ENCODE peak calls at places on chromosomes 3 and 15, in nine cellular contexts. H, X, R, C, G, U, M, F and K are unnamed samples.

GRCh38 chr3:143455480-143455879 is 335.9 kb downstream of the CHST2 start:
- DNase-seq in C (no peak), X (no peak), U (no peak), H (no peak), M (no peak), F (no peak), G (no peak), R (no peak), K (no peak)

GRCh38 chr3:125058959-125059358 is 3.2 kb upstream of the HEG1 start:
- DNase-seq in U (no peak), F (no peak), R (no peak), C (no peak), M (no peak), G (no peak), X (no peak), H (no peak), K (no peak)

GRCh38 chr3:10925436-10926260 is 66.9 kb upstream of the SLC6A1 start:
- DNase-seq in H (no peak), R (no peak), F (no peak), G (no peak), M (no peak), X (no peak), C (no peak), U (no peak), K (no peak)

GRCh38 chr3:117202415-117202814 is 492.8 kb downstream of the TUSC7 start:
- DNase-seq in M (no peak), U (no peak), G (no peak), H (no peak), F (peak), C (no peak), R (no peak), X (no peak), K (no peak)

GRCh38 chr15:44157679-44158078 is 37.4 kb downstream of the FRMD5 start:
- DNase-seq in C (peak), F (peak), G (no peak), U (no peak), R (no peak), M (no peak), X (no peak), H (peak), K (peak)

GRCh38 chr3:14283092-14283820 is 104.6 kb downstream of the LSM3 start:
- DNase-seq in X (no peak), C (no peak), H (no peak), R (no peak), U (no peak), M (no peak), G (no peak), F (no peak), K (no peak)

GRCh38 chr3:178270838-178271237 is 265.4 kb upstream of the KCNMB2 start:
- DNase-seq in G (no peak), X (no peak), M (no peak), C (no peak), F (no peak), U (no peak), R (no peak), H (no peak), K (no peak)

GRCh38 chr3:130906374-130906995 is 12.6 kb downstream of the ATP2C1 start:
- DNase-seq in F (no peak), U (no peak), H (no peak), M (no peak), R (no peak), C (no peak), X (no peak), G (no peak), K (no peak)

GRCh38 chr15:96893159-96893906 is 562.8 kb downstream of the NR2F2 start:
- DNase-seq in C (peak), G (no peak), X (no peak), M (no peak), R (no peak), U (no peak), F (peak), H (peak), K (no peak)

GRCh38 chr15:81268881-81269601 is 54.9 kb downstream of the STARD5 start:
- DNase-seq in F (no peak), H (no peak), G (no peak), X (no peak), R (no peak), M (no peak), U (no peak), C (no peak), K (no peak)

GRCh38 chr15:65408370-65409283 is 14.1 kb downstream of the IGDCC4 start:
- DNase-seq in U (no peak), G (no peak), C (no peak), F (no peak), M (no peak), H (no peak), R (no peak), X (no peak), K (peak)

GRCh38 chr15:44246521-44247268 is 41.8 kb upstream of the GOLM2 start:
- DNase-seq in M (no peak), U (no peak), G (no peak), H (no peak), F (no peak), X (no peak), C (no peak), R (no peak), K (no peak)

GRCh38 chr3:135895106-135895733 is 70.3 kb upstream of the PPP2R3A start:
- DNase-seq in U (no peak), M (peak), F (peak), X (peak), G (peak), R (peak), C (peak), H (peak), K (peak)

GRCh38 chr15:95132774-95133173 is 901.4 kb downstream of the MCTP2 start:
- DNase-seq in H (peak), X (no peak), R (no peak), C (peak), G (no peak), M (no peak), F (peak), U (no peak), K (peak)

GRCh38 chr3:191959876-191960418 is 499.0 kb downstream of the PYDC2 start:
- DNase-seq in C (peak), F (no peak), X (no peak), M (no peak), H (no peak), R (no peak), G (no peak), U (no peak), K (peak)

GRCh38 chr3:89533320-89533719 is 425.9 kb downstream of the EPHA3 start:
- DNase-seq in X (no peak), M (no peak), R (no peak), C (no peak), F (no peak), H (no peak), G (no peak), U (no peak), K (no peak)

GRCh38 chr3:24810881-24811280 is 316.2 kb upstream of the THRB start:
- DNase-seq in U (no peak), F (no peak), C (no peak), H (no peak), G (no peak), X (no peak), M (no peak), R (no peak), K (peak)

GRCh38 chr15:68272797-68273271 is 4.7 kb upstream of the FEM1B start:
- DNase-seq in X (no peak), U (no peak), C (no peak), F (peak), R (no peak), G (no peak), M (no peak), H (peak), K (no peak)

GRCh38 chr15:51793521-51793920 is 35.9 kb upstream of the TMOD3 start:
- DNase-seq in C (no peak), M (peak), X (no peak), F (no peak), H (no peak), G (no peak), U (no peak), R (no peak), K (no peak)

GRCh38 chr3:190870125-190870524 is 7.6 kb upstream of the GMNC start:
- DNase-seq in U (no peak), M (no peak), F (no peak), H (no peak), X (no peak), R (no peak), C (no peak), G (no peak), K (no peak)

GRCh38 chr3:473284-473800 is 276.8 kb downstream of the CHL1 start:
- DNase-seq in X (no peak), G (no peak), M (no peak), U (no peak), C (no peak), R (no peak), F (no peak), H (no peak), K (peak)

GRCh38 chr3:172177046-172177445 is 137.7 kb downstream of the FNDC3B start:
- DNase-seq in H (no peak), M (no peak), R (no peak), C (no peak), F (peak), G (no peak), X (no peak), U (no peak), K (no peak)

GRCh38 chr3:16253601-16254000 is 11.1 kb downstream of the DPH3 start:
- DNase-seq in H (no peak), C (no peak), X (no peak), F (peak), R (peak), U (no peak), G (peak), M (peak), K (no peak)

GRCh38 chr15:58628206-58629057 is 121.1 kb downstream of the ADAM10 start:
- DNase-seq in R (no peak), C (no peak), H (no peak), U (no peak), X (no peak), G (no peak), F (peak), M (no peak), K (no peak)

GRCh38 chr3:95705786-95706418 is 1108.5 kb upstream of the EPHA6 start:
- DNase-seq in R (no peak), U (peak), G (no peak), X (peak), M (no peak), C (no peak), F (no peak), H (peak), K (no peak)

GRCh38 chr15:45387379-45388007 is 9.1 kb upstream of the GATM start:
- DNase-seq in M (no peak), C (no peak), U (no peak), F (no peak), X (no peak), H (no peak), G (no peak), R (no peak), K (no peak)

GRCh38 chr15:58074452-58074851 is 8.9 kb upstream of the ALDH1A2 start:
- DNase-seq in M (no peak), U (no peak), C (no peak), X (no peak), R (no peak), G (no peak), H (no peak), F (no peak), K (no peak)

GRCh38 chr3:11720220-11721113 is 76.8 kb upstream of the VGLL4 start:
- DNase-seq in H (peak), U (peak), R (peak), F (peak), C (no peak), M (peak), G (peak), X (peak), K (no peak)

GRCh38 chr3:72279068-72279598 is 494.2 kb upstream of the PROK2 start:
- DNase-seq in X (no peak), G (no peak), F (no peak), H (no peak), U (no peak), C (no peak), M (no peak), R (no peak), K (no peak)

GRCh38 chr15:50884583-50884982 is 23.9 kb upstream of the AP4E1 start:
- DNase-seq in R (no peak), C (no peak), U (no peak), F (no peak), M (no peak), X (no peak), G (no peak), H (peak), K (no peak)

GRCh38 chr15:63277893-63278505 is 594 bp downstream of the APH1B start:
- DNase-seq in U (no peak), X (no peak), F (no peak), M (no peak), C (no peak), G (peak), H (no peak), R (no peak), K (no peak)

GRCh38 chr15:73794501-73795133 is 41.5 kb upstream of the INSYN1 start:
- DNase-seq in U (no peak), G (no peak), F (no peak), C (no peak), H (no peak), R (no peak), X (no peak), M (no peak), K (no peak)

GRCh38 chr15:38220874-38221273 is 31.8 kb upstream of the SPRED1 start:
- DNase-seq in G (no peak), U (no peak), R (no peak), H (no peak), X (no peak), F (no peak), M (no peak), C (no peak), K (no peak)

GRCh38 chr3:156685198-156685597 is 10.8 kb downstream of the TIPARP start:
- DNase-seq in G (no peak), U (no peak), X (no peak), M (no peak), H (no peak), F (peak), C (no peak), R (no peak), K (no peak)

GRCh38 chr3:187072582-187072981 is 66.7 kb downstream of the RPL39L start:
- DNase-seq in U (no peak), C (no peak), M (no peak), R (no peak), X (no peak), H (no peak), G (no peak), F (no peak), K (no peak)

GRCh38 chr15:33994005-33994615 is 25.8 kb downstream of the CHRM5 start:
- DNase-seq in G (no peak), C (no peak), H (no peak), R (no peak), U (no peak), M (no peak), F (no peak), X (no peak), K (no peak)

GRCh38 chr3:40337136-40338108 is 27.9 kb downstream of the EIF1B start:
- DNase-seq in U (no peak), H (no peak), M (no peak), G (no peak), X (no peak), F (no peak), C (no peak), R (no peak), K (no peak)